ENCODE peak calls at places on chromosomes 1 and 21, in four cellular contexts. One of them, this sample, is unnamed.

GRCh38 chr1:11207898-11208611 is 18.9 kb downstream of the ANGPTL7 start:
- DNase-seq in hepatocyte: no peak
- DNase-seq in IMR-90: no peak
- DNase-seq in fibroblast of lung: no peak
- DNase-seq in this sample: no peak

GRCh38 chr1:30368841-30369240 is 354.5 kb downstream of the MATN1 start:
- DNase-seq in hepatocyte: no peak
- DNase-seq in IMR-90: no peak
- DNase-seq in fibroblast of lung: no peak
- DNase-seq in this sample: no peak

GRCh38 chr1:209168204-209168603 is 415.3 kb upstream of the CAMK1G start:
- DNase-seq in hepatocyte: no peak
- DNase-seq in IMR-90: no peak
- DNase-seq in fibroblast of lung: peak; percentile 74
- DNase-seq in this sample: no peak

GRCh38 chr21:40841524-40842196 is 5.3 kb downstream of the DSCAM start:
- DNase-seq in hepatocyte: peak; percentile 86
- DNase-seq in IMR-90: no peak
- DNase-seq in fibroblast of lung: peak; percentile 40
- DNase-seq in this sample: no peak

GRCh38 chr1:201916649-201917249 is 28.1 kb downstream of the SHISA4 start:
- DNase-seq in hepatocyte: peak; percentile 81
- DNase-seq in IMR-90: peak; percentile 94
- DNase-seq in fibroblast of lung: peak; percentile 85
- DNase-seq in this sample: no peak

GRCh38 chr1:16215882-16216753 is 3.7 kb upstream of the ARHGEF19 start:
- DNase-seq in hepatocyte: peak; percentile 94
- DNase-seq in IMR-90: peak; percentile 69
- DNase-seq in fibroblast of lung: peak; percentile 80
- DNase-seq in this sample: peak; percentile 93

GRCh38 chr1:116983112-116983511 is 18.4 kb upstream of the CD101 start:
- DNase-seq in hepatocyte: no peak
- DNase-seq in IMR-90: no peak
- DNase-seq in fibroblast of lung: no peak
- DNase-seq in this sample: no peak

GRCh38 chr1:91712981-91713841 is 172.7 kb downstream of the TGFBR3 start:
- DNase-seq in hepatocyte: peak; percentile 34
- DNase-seq in IMR-90: peak; percentile 78
- DNase-seq in fibroblast of lung: peak; percentile 6
- DNase-seq in this sample: no peak

GRCh38 chr1:167328762-167329483 is 108.2 kb downstream of the POU2F1 start:
- DNase-seq in hepatocyte: no peak
- DNase-seq in IMR-90: peak; percentile 0
- DNase-seq in fibroblast of lung: peak; percentile 28
- DNase-seq in this sample: peak; percentile 98

GRCh38 chr1:38693759-38694158 is 165.8 kb downstream of the RRAGC start:
- DNase-seq in hepatocyte: no peak
- DNase-seq in IMR-90: no peak
- DNase-seq in fibroblast of lung: no peak
- DNase-seq in this sample: no peak

GRCh38 chr1:113675299-113675698 is 84.0 kb downstream of the PHTF1 start:
- DNase-seq in hepatocyte: no peak
- DNase-seq in IMR-90: peak; percentile 19
- DNase-seq in fibroblast of lung: peak; percentile 25
- DNase-seq in this sample: no peak

GRCh38 chr1:8350914-8351684 is 33.2 kb downstream of the SLC45A1 start:
- DNase-seq in hepatocyte: no peak
- DNase-seq in IMR-90: no peak
- DNase-seq in fibroblast of lung: no peak
- DNase-seq in this sample: no peak

GRCh38 chr1:2928733-2929325 is 92.4 kb upstream of the ACTRT2 start:
- DNase-seq in hepatocyte: no peak
- DNase-seq in IMR-90: no peak
- DNase-seq in fibroblast of lung: no peak
- DNase-seq in this sample: no peak

GRCh38 chr1:55399385-55399784 is 184.2 kb upstream of the USP24 start:
- DNase-seq in hepatocyte: no peak
- DNase-seq in IMR-90: no peak
- DNase-seq in fibroblast of lung: no peak
- DNase-seq in this sample: no peak

GRCh38 chr1:204072951-204073836 is at the start of gene SOX13:
- DNase-seq in hepatocyte: peak; percentile 93
- DNase-seq in IMR-90: peak; percentile 85
- DNase-seq in fibroblast of lung: peak; percentile 88
- DNase-seq in this sample: no peak

DNA sequence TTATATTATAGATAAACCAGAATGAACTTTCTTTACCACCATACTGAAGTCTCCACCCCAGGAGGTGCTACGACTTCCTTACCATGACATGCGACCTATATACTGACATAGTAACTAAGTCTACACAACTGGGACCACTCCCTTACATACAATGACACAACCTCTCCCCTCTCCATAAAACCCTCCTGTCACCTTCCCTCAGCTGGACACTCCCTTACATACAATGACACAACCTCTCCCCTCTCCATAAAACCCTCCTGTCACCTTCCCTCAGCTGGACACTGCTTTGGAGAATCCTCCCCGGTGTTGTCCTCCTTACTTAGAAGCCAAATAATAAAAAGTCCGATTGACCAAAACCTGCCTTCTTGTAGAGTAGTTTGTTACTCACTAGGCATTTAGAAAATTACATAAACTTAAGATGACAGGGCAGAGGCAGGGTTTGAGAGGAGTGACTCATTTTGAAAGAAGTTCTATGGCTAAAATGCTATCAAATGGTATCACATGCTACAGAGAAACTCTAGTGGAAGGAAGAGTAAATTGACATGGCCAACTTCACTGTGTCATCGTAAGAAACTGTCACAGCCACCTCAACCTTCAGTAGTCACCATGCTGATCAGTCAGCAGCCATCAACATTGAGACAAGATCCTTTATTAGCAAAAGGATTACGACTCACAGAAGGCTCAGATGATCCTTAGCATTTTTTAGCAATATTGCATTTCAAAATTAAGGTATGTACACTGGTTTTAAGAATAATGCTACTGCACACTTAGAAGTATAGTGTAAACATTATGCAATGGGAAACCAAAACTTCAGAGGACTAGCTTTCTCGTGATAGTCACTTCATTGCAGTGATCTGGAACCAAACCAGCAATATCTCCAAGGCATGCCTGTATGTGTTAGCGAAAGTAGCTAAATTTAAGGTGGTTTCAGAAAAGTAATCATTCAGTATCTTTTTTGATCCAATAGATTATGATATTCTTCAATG is 56.4 kb downstream of the AHCTF1 start:
- DNase-seq in hepatocyte: peak; percentile 7
- DNase-seq in IMR-90: peak; percentile 88
- DNase-seq in fibroblast of lung: peak; percentile 83
- DNase-seq in this sample: no peak
- H3K36me3 ChIP-seq in hepatocyte: no peaks in the 10 kb centered on the region
- H3K36me3 ChIP-seq in IMR-90: peaks cover 26% of the 10 kb centered on the region
- H3K36me3 ChIP-seq in fibroblast of lung: peaks cover 1% of the 10 kb centered on the region
- H3K36me3 ChIP-seq in this sample: peaks cover 95% of the 10 kb centered on the region

GRCh38 chr1:27476222-27476621 is 13.7 kb downstream of the WASF2 start:
- DNase-seq in hepatocyte: no peak
- DNase-seq in IMR-90: no peak
- DNase-seq in fibroblast of lung: no peak
- DNase-seq in this sample: no peak

GRCh38 chr1:27478098-27478497 is 11.9 kb downstream of the WASF2 start:
- DNase-seq in hepatocyte: no peak
- DNase-seq in IMR-90: no peak
- DNase-seq in fibroblast of lung: no peak
- DNase-seq in this sample: no peak

GRCh38 chr1:27471476-27471875 is 18.5 kb downstream of the WASF2 start:
- DNase-seq in hepatocyte: no peak
- DNase-seq in IMR-90: no peak
- DNase-seq in fibroblast of lung: no peak
- DNase-seq in this sample: no peak

GRCh38 chr1:27475707-27476106 is 14.3 kb downstream of the WASF2 start:
- DNase-seq in hepatocyte: no peak
- DNase-seq in IMR-90: no peak
- DNase-seq in fibroblast of lung: no peak
- DNase-seq in this sample: no peak

GRCh38 chr1:27473755-27474154 is 16.2 kb downstream of the WASF2 start:
- DNase-seq in hepatocyte: no peak
- DNase-seq in IMR-90: no peak
- DNase-seq in fibroblast of lung: peak; percentile 20
- DNase-seq in this sample: no peak
- H3K4me1 ChIP-seq in hepatocyte: no peaks in the 10 kb centered on the region
- H3K4me1 ChIP-seq in IMR-90: peaks cover 4% of the 10 kb centered on the region
- H3K4me1 ChIP-seq in fibroblast of lung: no peaks in the 10 kb centered on the region
- H3K4me1 ChIP-seq in this sample: peaks cover 67% of the 10 kb centered on the region

DNA sequence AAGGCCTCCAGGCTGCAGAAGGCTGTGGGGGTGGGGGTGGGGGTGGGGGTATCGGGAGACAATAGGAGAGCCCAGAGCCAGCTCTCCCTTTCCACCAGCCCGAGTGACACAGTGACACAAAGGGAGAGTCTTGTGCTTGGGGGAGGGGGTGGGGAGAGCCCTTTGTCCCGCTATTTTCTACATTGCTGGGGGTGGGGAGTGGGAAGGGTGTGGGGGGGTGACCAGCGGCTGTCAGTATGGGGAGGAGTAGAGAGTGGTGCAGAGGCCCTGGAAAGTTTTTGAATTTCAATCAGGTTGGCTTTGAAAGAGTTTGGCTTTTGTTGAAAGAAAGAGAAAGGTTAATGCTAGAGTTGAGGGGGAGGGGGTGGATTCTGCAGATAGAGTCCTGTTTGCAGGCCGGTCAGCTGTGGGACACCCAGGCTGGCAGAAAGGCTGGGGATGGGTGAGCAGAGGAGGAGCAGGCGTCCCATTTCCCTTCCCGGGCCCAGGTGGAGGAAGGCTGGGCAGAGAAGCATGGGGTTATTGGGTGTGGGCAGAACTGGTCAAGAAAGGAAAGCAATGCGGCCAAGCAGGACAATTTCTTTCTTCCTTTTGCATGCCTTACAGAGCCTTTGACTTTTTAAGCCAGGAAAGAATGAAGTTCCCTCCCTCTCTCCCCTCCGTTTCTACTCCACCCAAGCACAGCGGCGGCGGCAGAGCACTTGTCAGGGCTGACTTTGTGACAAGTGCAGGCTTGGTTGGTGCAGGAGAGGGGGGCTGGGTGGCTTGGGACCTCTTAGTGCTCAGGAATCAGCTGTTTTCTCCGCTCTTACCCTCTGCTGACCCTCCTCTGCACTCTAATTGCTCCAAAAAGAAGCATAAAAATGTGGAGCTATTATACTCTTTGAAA is 96.2 kb downstream of the RNF220 start:
- DNase-seq in hepatocyte: no peak
- DNase-seq in IMR-90: no peak
- DNase-seq in fibroblast of lung: no peak
- DNase-seq in this sample: no peak
- H2AFZ ChIP-seq in hepatocyte: no peak overlapping the region
- H2AFZ ChIP-seq in IMR-90: no peak overlapping the region
- H2AFZ ChIP-seq in fibroblast of lung: no peak overlapping the region
- H2AFZ ChIP-seq in this sample: no peak overlapping the region

GRCh38 chr1:65412984-65413375 is 7.5 kb upstream of the LEPR start:
- DNase-seq in hepatocyte: no peak
- DNase-seq in IMR-90: peak; percentile 56
- DNase-seq in fibroblast of lung: peak; percentile 82
- DNase-seq in this sample: no peak

GRCh38 chr1:65409927-65410326 is 10.5 kb upstream of the LEPR start:
- DNase-seq in hepatocyte: no peak
- DNase-seq in IMR-90: no peak
- DNase-seq in fibroblast of lung: no peak
- DNase-seq in this sample: no peak

GRCh38 chr1:65412256-65412983 is 8.0 kb upstream of the LEPR start:
- DNase-seq in hepatocyte: no peak
- DNase-seq in IMR-90: no peak
- DNase-seq in fibroblast of lung: no peak
- DNase-seq in this sample: no peak

GRCh38 chr1:65407875-65408274 is 12.6 kb upstream of the LEPR start:
- DNase-seq in hepatocyte: peak; percentile 38
- DNase-seq in IMR-90: no peak
- DNase-seq in fibroblast of lung: no peak
- DNase-seq in this sample: no peak
- H3K36me3 ChIP-seq in hepatocyte: no peaks in the 10 kb centered on the region
- H3K36me3 ChIP-seq in IMR-90: no peaks in the 10 kb centered on the region
- H3K36me3 ChIP-seq in fibroblast of lung: no peaks in the 10 kb centered on the region
- H3K36me3 ChIP-seq in this sample: peaks cover 5% of the 10 kb centered on the region

DNA sequence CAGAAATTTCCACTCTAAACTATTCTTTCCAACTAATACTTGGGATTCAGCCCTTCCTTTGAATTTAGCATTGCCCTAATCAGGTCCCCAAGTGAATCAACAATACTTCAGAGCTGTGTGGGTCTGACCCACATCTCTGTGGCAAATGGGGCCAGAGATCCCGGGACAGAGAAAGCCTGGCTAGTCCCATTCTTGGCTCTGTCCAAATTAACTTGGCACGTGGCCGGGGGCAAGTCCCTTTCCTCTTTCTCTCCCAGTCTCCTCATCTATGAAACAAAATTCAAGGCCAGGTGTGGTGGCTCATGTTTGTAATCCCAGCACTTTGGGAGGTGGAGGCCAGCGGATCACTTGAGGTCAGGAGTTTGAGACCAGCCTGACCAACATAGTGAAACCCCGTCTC is 6.3 kb upstream of the ZC3H12A start:
- DNase-seq in hepatocyte: no peak
- DNase-seq in IMR-90: no peak
- DNase-seq in fibroblast of lung: no peak
- DNase-seq in this sample: no peak
- H3K4me1 ChIP-seq in hepatocyte: peaks cover 23% of the 10 kb centered on the region
- H3K4me1 ChIP-seq in IMR-90: peaks cover 19% of the 10 kb centered on the region
- H3K4me1 ChIP-seq in fibroblast of lung: peaks cover 14% of the 10 kb centered on the region
- H3K4me1 ChIP-seq in this sample: peaks cover 6% of the 10 kb centered on the region

DNA sequence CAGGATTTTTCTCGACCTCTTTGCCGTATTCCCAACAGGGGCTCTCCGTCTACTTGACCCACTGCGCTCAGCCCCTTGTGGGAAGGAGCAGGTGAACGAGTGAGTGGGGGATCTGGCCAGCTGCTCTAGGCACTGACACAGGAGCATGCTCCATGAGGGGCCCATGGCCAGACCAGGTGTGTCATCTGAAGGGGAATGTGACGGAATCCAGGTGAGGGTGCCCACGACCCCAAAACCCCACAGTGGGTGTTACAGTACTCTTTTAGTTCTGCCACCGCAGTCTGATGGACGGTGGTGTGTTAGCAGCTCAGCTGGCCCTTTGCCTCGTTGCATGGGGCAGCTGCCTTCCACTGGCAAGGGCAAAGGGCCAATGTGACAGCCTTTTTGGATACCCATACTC is 601.4 kb upstream of the NCAM2 start:
- DNase-seq in hepatocyte: no peak
- DNase-seq in IMR-90: no peak
- DNase-seq in fibroblast of lung: no peak
- DNase-seq in this sample: no peak
- H2AFZ ChIP-seq in hepatocyte: no peak overlapping the region
- H2AFZ ChIP-seq in IMR-90: no peak overlapping the region
- H2AFZ ChIP-seq in fibroblast of lung: no peak overlapping the region
- H2AFZ ChIP-seq in this sample: no peak overlapping the region

DNA sequence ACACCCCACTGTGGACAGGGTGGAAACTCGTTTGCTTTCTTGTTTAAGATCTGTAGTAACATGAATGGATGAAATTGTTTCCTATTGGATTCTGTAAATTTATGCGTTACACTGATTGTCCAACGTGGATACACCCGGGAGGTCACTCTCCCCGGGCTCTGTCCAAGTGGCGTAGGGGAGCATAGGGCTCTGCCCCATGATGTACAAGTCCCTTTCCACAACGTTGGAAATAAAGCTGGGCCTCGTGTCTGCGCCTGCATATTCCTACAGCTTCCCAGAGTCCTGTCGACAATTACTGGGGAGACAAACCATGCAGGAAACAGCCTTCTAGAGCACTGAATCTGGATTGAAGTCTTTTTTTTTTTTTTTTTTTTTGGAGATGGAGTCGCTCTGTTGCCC is 1.4 kb downstream of the RCC1 start:
- DNase-seq in hepatocyte: no peak
- DNase-seq in IMR-90: no peak
- DNase-seq in fibroblast of lung: no peak
- DNase-seq in this sample: peak; percentile 41
- H3K36me3 ChIP-seq in hepatocyte: peaks cover 9% of the 10 kb centered on the region
- H3K36me3 ChIP-seq in IMR-90: peaks cover 46% of the 10 kb centered on the region
- H3K36me3 ChIP-seq in fibroblast of lung: peaks cover 21% of the 10 kb centered on the region
- H3K36me3 ChIP-seq in this sample: peaks cover 64% of the 10 kb centered on the region